ENCODE peak calls at places on chromosomes 6 and 20, in seven cellular contexts. T is PC-3, L is IMR-90, J is HepG2, F is fibroblast of lung, B is neural progenitor cell, V is PC-9. X is an unnamed sample. For H3K27me3, H3K9me3 and H4K20me1, the result is how much of the 10 kb centered on the place peaks cover.

GRCh38 chr20:18805881-18806280 is 7.7 kb upstream of the SCP2D1 start:
- DNase-seq in T (peak), L (peak), J (no peak), F (no peak), B (no peak), V (no peak), X (no peak)

GRCh38 chr6:91498576-91498975 is 911.7 kb upstream of the MAP3K7 start:
- DNase-seq in T (no peak), L (no peak), J (no peak), F (no peak), B (no peak), V (no peak), X (no peak)

GRCh38 chr6:147970970-147971369 is 371.7 kb upstream of the SASH1 start:
- DNase-seq in T (peak), L (peak), J (peak), F (no peak), B (peak), V (no peak), X (peak)

GRCh38 chr6:167314180-167314821 is 10.6 kb upstream of the TTLL2 start:
- DNase-seq in T (no peak), L (no peak), J (no peak), F (no peak), B (peak), V (no peak), X (no peak)

GRCh38 chr20:62778601-62779416 is 17.5 kb upstream of the MRGBP start:
- DNase-seq in T (no peak), L (no peak), J (peak), F (no peak), B (no peak), V (no peak), X (no peak)

GRCh38 chr20:17859616-17860232 is 108.9 kb downstream of the SNX5 start:
- DNase-seq in T (no peak), L (no peak), J (no peak), F (no peak), B (no peak), V (no peak), X (no peak)

GRCh38 chr6:14117158-14118090 is at the start of gene CD83:
- DNase-seq in T (peak), L (peak), J (peak), F (peak), B (peak), V (peak), X (peak)

GRCh38 chr6:92354270-92354831 is 1065.0 kb downstream of the EPHA7 start:
- DNase-seq in T (no peak), L (peak), J (no peak), F (peak), B (no peak), V (no peak), X (no peak)

GRCh38 chr6:47209632-47210031 is 100.1 kb downstream of the TNFRSF21 start:
- DNase-seq in T (no peak), L (peak), J (no peak), F (peak), B (no peak), V (no peak), X (no peak)

GRCh38 chr6:77403424-77403823 is 59.9 kb downstream of the HTR1B start:
- DNase-seq in T (peak), L (peak), J (no peak), F (peak), B (no peak), V (peak), X (no peak)

GRCh38 chr6:90110971-90111370 is 185.7 kb downstream of the BACH2 start:
- DNase-seq in T (no peak), L (no peak), J (no peak), F (no peak), B (no peak), V (no peak), X (no peak)

GRCh38 chr20:6663751-6664388 is 103.6 kb upstream of the BMP2 start:
- DNase-seq in T (no peak), L (no peak), J (no peak), F (peak), B (no peak), V (no peak), X (no peak)

GRCh38 chr20:34068001-34068400 is 44.0 kb downstream of the EIF2S2 start:
- DNase-seq in T (no peak), L (no peak), J (no peak), F (no peak), B (no peak), V (no peak), X (no peak)

GRCh38 chr6:17932362-17932852 is 55.0 kb downstream of the KIF13A start:
- DNase-seq in T (no peak), L (peak), J (peak), F (peak), B (no peak), V (peak), X (no peak)

GRCh38 chr6:83872386-83873118 is 13.1 kb downstream of the CYB5R4 start:
- DNase-seq in T (no peak), L (peak), J (no peak), F (peak), B (no peak), V (no peak), X (no peak)

GRCh38 chr6:56293756-56294155 is 46.4 kb upstream of the COL21A1 start:
- DNase-seq in T (no peak), L (no peak), J (no peak), F (no peak), B (no peak), V (no peak), X (no peak)

GRCh38 chr6:166629628-166630027 is 2.6 kb upstream of the RPS6KA2 start:
- DNase-seq in T (no peak), L (peak), J (no peak), F (peak), B (no peak), V (no peak), X (no peak)

GRCh38 chr6:98366406-98366805 is 468.0 kb upstream of the POU3F2 start:
- DNase-seq in T (no peak), L (no peak), J (no peak), F (no peak), B (peak), V (no peak), X (no peak)

GRCh38 chr20:9036593-9036992 is 32.3 kb upstream of the PLCB4 start:
- DNase-seq in T (no peak), L (no peak), J (no peak), F (no peak), B (no peak), V (no peak), X (no peak)

GRCh38 chr6:40695750-40696415 is 108.7 kb upstream of the LRFN2 start:
- DNase-seq in T (no peak), L (no peak), J (no peak), F (no peak), B (no peak), V (no peak), X (no peak)

GRCh38 chr6:145587342-145587741 is 148.0 kb downstream of the EPM2A start:
- DNase-seq in T (no peak), L (no peak), J (no peak), F (no peak), B (no peak), V (no peak), X (no peak)

GRCh38 chr6:141667580-141668309 is 465.0 kb upstream of the GJE1 start:
- DNase-seq in T (no peak), L (peak), J (no peak), F (peak), B (peak), V (no peak), X (no peak)

GRCh38 chr6:146240307-146240706 is 211.4 kb downstream of the GRM1 start:
- DNase-seq in T (no peak), L (no peak), J (no peak), F (no peak), B (no peak), V (no peak), X (no peak)

GRCh38 chr20:13799974-13800373 is 15.1 kb downstream of the NDUFAF5 start:
- DNase-seq in T (no peak), L (no peak), J (no peak), F (no peak), B (no peak), V (no peak), X (no peak)

GRCh38 chr20:62925420-62926228 is 681 bp downstream of the DIDO1 start:
- DNase-seq in T (peak), L (peak), J (no peak), F (peak), B (peak), V (no peak), X (peak)

GRCh38 chr6:124535746-124536145 is 426.5 kb upstream of the RNF217 start:
- DNase-seq in T (peak), L (no peak), J (no peak), F (peak), B (no peak), V (peak), X (no peak)

GRCh38 chr6:83853968-83854501 is 875 bp downstream of the RIPPLY2 start:
- DNase-seq in T (no peak), L (no peak), J (no peak), F (no peak), B (peak), V (no peak), X (no peak)

GRCh38 chr6:158625881-158626305 is 18.6 kb downstream of the DYNLT1 start:
- DNase-seq in T (no peak), L (no peak), J (no peak), F (no peak), B (no peak), V (no peak), X (no peak)

GRCh38 chr20:40945754-40946451 is 82.7 kb upstream of the TOP1 start:
- DNase-seq in T (peak), L (peak), J (peak), F (peak), B (peak), V (peak), X (peak)

GRCh38 chr20:51383891-51384510 is 158.5 kb downstream of the NFATC2 start:
- DNase-seq in T (peak), L (no peak), J (no peak), F (no peak), B (no peak), V (no peak), X (peak)

GRCh38 chr6:125872259-125872921 is 81.6 kb downstream of the NCOA7 start:
- DNase-seq in T (peak), L (peak), J (no peak), F (peak), B (no peak), V (peak), X (no peak)

GRCh38 chr6:139277161-139277560 is 14.6 kb downstream of the TXLNB start:
- DNase-seq in T (no peak), L (no peak), J (no peak), F (peak), B (no peak), V (no peak), X (no peak)

GRCh38 chr20:1946762-1947534 is 46.9 kb downstream of the PDYN start:
- DNase-seq in T (no peak), L (peak), J (peak), F (peak), B (peak), V (no peak), X (no peak)

GRCh38 chr20:8255945-8256632 is 124.0 kb downstream of the PLCB1 start:
- DNase-seq in T (no peak), L (no peak), J (peak), F (peak), B (peak), V (no peak), X (no peak)

GRCh38 chr20:35305682-35306556 is 13.7 kb upstream of the FAM83C start:
- DNase-seq in T (peak), L (peak), J (peak), F (peak), B (no peak), V (peak), X (no peak)

GRCh38 chr6:144066745-144067484 is 28.5 kb downstream of the SF3B5 start:
- DNase-seq in T (no peak), L (no peak), J (no peak), F (no peak), B (no peak), V (no peak), X (no peak)

GRCh38 chr20:23179766-23180403 is 93.8 kb upstream of the CD93 start:
- DNase-seq in T (no peak), L (no peak), J (no peak), F (no peak), B (no peak), V (no peak), X (no peak)

DNA sequence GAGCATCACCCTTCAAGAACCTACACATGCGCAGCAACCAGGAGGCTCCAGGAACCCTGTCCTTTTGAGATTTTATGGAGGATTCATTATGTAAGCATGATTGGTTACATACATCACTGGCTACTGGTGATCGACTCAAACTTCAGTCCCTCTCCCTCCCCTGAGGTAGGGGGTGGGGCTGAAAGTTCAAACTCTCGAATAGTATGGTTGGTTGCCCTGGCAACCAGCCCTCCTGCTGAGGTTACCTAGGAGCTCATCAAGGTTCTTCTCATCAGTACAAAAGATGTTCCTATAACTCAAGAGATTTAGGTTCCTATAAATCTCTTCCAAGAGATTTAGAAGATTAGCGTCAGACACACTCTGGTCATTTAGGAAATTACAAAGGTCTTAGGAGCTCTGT is 21.9 kb upstream of the ZSCAN9 start:
- DNase-seq in T (no peak), L (no peak), J (no peak), F (no peak), B (peak), V (no peak), X (no peak)
- H3K27me3 ChIP-seq in T (under half), L (under half), J (under half), F (under half), B (half or more), V (under half), X (under half)

DNA sequence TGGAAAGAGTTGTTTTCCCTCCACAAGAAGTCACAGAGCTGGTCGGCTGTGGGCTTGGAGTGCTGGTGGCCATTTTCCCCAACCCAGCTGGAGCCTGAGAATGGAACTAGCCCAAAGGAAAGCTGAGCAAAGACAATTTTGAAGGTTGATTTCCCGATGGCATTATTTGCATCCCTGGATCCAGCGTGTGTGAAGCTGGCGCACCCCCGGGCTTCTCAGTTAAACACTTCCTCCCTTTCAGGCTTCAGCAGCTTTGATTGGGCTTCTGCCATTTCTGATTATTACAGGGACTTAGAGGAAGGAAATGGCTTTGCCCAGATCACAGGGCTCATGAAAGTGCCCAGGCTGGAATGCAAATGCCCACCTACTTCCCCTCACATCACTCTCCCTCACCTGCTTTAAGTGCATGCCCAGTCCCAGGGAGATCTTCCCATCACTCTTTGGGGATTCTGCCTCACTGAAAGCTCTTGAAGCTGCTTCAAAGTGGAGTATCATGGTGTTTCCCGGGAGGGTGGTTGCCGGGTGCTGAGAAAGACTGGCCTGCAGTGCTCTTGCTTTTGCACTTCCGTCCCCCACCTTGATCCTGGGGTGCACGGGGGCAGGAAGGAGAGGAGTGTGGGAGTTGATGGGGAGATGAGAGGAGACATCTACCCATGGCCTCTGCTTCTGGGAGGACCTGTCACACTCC is 28.2 kb downstream of the PHACTR3 start:
- DNase-seq in T (no peak), L (no peak), J (no peak), F (no peak), B (no peak), V (no peak), X (no peak)
- H3K9me3 ChIP-seq in T (under half), L (under half), J (under half), F (under half), B (under half), V (under half), X (under half)

DNA sequence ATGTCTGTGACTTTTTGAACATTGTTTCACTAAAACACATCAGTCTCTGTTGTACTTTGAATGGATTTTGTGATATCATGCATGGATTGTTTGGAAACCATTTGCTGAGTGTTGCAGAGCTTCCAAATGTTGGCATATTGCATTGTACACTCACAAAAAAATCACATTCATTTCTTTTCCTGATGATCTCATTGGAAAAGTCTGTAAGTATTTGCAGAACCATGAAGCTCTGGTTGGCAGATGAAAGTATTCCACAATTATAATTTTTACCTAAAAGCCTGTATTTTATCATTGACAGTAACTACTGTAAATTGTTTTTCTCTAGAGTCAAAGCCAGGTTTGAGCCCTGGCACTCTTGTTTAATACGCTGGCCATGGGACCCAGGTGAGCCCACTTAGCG is 42.1 kb downstream of the VAPB start:
- DNase-seq in T (no peak), L (peak), J (no peak), F (peak), B (no peak), V (no peak), X (no peak)
- H4K20me1 ChIP-seq in T (under half), L (half or more), J (under half), F (under half), B (under half), V (under half), X (under half)

GRCh38 chr6:5996701-5997419 is 9.9 kb downstream of the NRN1 start:
- DNase-seq in T (no peak), L (peak), J (no peak), F (no peak), B (peak), V (no peak), X (peak)

GRCh38 chr6:5997420-5998093 is 9.2 kb downstream of the NRN1 start:
- DNase-seq in T (no peak), L (no peak), J (no peak), F (no peak), B (peak), V (no peak), X (peak)

GRCh38 chr6:5999688-6000608 is 6.8 kb downstream of the NRN1 start:
- DNase-seq in T (no peak), L (no peak), J (no peak), F (no peak), B (peak), V (no peak), X (no peak)

GRCh38 chr6:5998741-5999687 is 7.7 kb downstream of the NRN1 start:
- DNase-seq in T (no peak), L (no peak), J (no peak), F (no peak), B (peak), V (no peak), X (no peak)

DNA sequence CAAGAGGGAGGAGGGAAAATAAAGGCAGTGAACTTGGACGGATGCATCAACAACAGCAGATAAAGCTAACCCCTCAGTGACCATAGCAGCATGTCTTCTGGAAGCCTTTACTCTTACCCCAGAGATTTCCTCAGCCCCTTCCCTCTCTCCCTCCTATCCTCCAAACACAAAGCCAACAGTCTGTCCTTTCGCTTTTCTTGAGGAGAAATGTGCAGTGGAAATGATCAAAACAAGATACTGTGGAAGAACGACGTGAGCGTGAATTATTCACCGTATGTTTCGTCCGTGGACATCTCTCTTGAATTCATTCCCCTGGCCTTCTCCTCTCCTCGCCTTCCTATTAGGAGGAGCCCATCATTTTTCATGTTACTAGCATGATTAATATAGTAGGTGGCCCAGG is 8.5 kb downstream of the NRN1 start:
- DNase-seq in T (no peak), L (no peak), J (no peak), F (no peak), B (peak), V (no peak), X (no peak)
- H3K27me3 ChIP-seq in T (under half), L (half or more), J (under half), F (half or more), B (half or more), V (under half), X (under half)

GRCh38 chr6:27442932-27443331 is 30.0 kb downstream of the ZNF184 start:
- DNase-seq in T (no peak), L (no peak), J (no peak), F (no peak), B (no peak), V (no peak), X (no peak)

GRCh38 chr6:27451660-27452390 is 21.1 kb downstream of the ZNF184 start:
- DNase-seq in T (no peak), L (no peak), J (no peak), F (no peak), B (no peak), V (no peak), X (no peak)

GRCh38 chr6:27452496-27452897 is 20.4 kb downstream of the ZNF184 start:
- DNase-seq in T (peak), L (peak), J (no peak), F (peak), B (no peak), V (no peak), X (no peak)

DNA sequence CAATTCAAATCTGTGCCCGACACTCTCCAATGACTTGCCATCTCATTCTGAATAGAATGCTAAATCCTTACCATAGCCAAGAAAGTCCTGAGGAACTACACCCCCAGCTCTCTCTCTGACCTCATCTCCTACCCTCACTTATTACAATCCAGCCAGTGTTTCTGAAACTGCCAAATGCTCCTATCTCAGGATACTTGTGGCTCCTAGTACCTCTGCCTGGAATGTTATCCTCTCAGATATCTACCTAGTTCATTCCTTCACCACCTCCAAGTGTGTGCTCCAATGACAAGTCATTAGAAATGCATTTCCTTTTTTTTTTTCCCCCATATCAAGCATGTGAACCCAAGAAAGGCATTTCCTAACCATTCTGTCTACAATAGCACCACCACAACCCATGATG is 24.4 kb downstream of the ZNF184 start:
- DNase-seq in T (no peak), L (no peak), J (no peak), F (no peak), B (no peak), V (no peak), X (no peak)
- H3K9me3 ChIP-seq in T (half or more), L (under half), J (half or more), F (under half), B (under half), V (under half), X (under half)

DNA sequence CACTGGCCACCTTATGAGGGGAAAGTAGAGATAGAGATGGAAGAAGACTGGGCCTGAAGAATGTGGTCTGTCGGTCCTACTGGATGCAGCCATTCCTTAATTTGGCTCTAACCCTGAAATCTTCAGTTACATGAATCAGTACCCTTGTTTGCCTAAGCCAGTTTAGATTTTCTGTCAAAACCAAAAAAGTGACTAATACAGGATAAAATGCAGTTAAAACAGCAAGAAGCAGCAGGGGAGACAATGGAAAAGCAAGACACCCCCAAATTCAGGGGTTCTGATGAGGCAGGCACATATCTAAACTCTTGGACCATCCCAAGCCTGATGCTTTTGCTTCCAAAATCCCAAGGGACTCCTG is 17.4 kb upstream of the UBE2V1 start:
- DNase-seq in T (no peak), L (peak), J (no peak), F (no peak), B (no peak), V (no peak), X (no peak)
- H4K20me1 ChIP-seq in T (under half), L (under half), J (under half), F (under half), B (under half), V (under half), X (under half)